ENCODE peak calls at places on chromosomes 11 and 22, in five cellular contexts. D, F, G, U and L are unnamed samples.

GRCh38 chr11:3836903-3837302 is 3.9 kb downstream of the RHOG start:
- DNase-seq in D (no peak), U (no peak), F (no peak), G (peak), L (peak)

GRCh38 chr11:134691474-134691873 is 279.4 kb upstream of the B3GAT1 start:
- DNase-seq in U (no peak), F (no peak), D (no peak), G (no peak), L (no peak)

GRCh38 chr11:129224538-129224937 is 32.4 kb upstream of the ARHGAP32 start:
- DNase-seq in U (no peak), D (no peak), G (no peak), F (no peak), L (no peak)

GRCh38 chr11:64299847-64300648 is at the start of gene CATSPERZ:
- DNase-seq in F (no peak), U (no peak), G (no peak), D (no peak), L (peak)

GRCh38 chr11:17384002-17384511 is 4.4 kb downstream of the KCNJ11 start:
- DNase-seq in D (peak), U (peak), F (peak), G (peak), L (peak)

GRCh38 chr22:49395617-49396016 is 432.1 kb downstream of the BRD1 start:
- DNase-seq in U (no peak), D (no peak), F (no peak), G (no peak), L (no peak)

GRCh38 chr11:83566948-83567347 is 280.8 kb upstream of the CCDC90B start:
- DNase-seq in F (no peak), U (peak), D (peak), G (no peak), L (no peak)

GRCh38 chr11:85076535-85077330 is 550.4 kb downstream of the DLG2 start:
- DNase-seq in U (no peak), D (peak), F (no peak), G (peak), L (no peak)

GRCh38 chr11:134069996-134070845 is 1.3 kb downstream of the JAM3 start:
- DNase-seq in F (no peak), D (no peak), U (no peak), G (no peak), L (no peak)

GRCh38 chr11:47869548-47870393 is 21.6 kb upstream of the NUP160 start:
- DNase-seq in D (no peak), F (no peak), G (no peak), U (no peak), L (no peak)

GRCh38 chr22:38871360-38872171 is 450 bp downstream of the CBX6 start:
- DNase-seq in G (no peak), F (no peak), D (no peak), U (peak), L (no peak)

GRCh38 chr11:33375688-33376311 is 118.6 kb downstream of the HIPK3 start:
- DNase-seq in U (peak), G (no peak), D (no peak), F (no peak), L (no peak)

GRCh38 chr11:12674571-12674935 is 332 bp downstream of the TEAD1 start:
- DNase-seq in D (no peak), F (no peak), G (no peak), U (no peak), L (no peak)

GRCh38 chr11:8192016-8192895 is 23.4 kb upstream of the RIC3 start:
- DNase-seq in D (peak), G (peak), F (peak), U (peak), L (peak)